ENCODE peak calls at places on chromosomes 11 and 22, in four cellular contexts. K is A549, M is DND-41, U is brain microvascular endothelial cell. L is an unnamed sample.

GRCh38 chr11:134398644-134399292 is 13.3 kb downstream of the B3GAT1 start:
- DNase-seq in U (no peak), M (no peak), K (no peak), L (no peak)

GRCh38 chr11:60005360-60005759 is 11.6 kb upstream of the OOSP4B start:
- DNase-seq in M (no peak), U (peak), K (no peak), L (no peak)

GRCh38 chr11:24234822-24235508 is 261.9 kb upstream of the LUZP2 start:
- DNase-seq in M (no peak), U (peak), K (no peak), L (no peak)

GRCh38 chr11:119363081-119363861 is 16.8 kb upstream of the MFRP start:
- DNase-seq in U (no peak), K (no peak), M (no peak), L (no peak)

GRCh38 chr11:18383388-18384156 is 10.8 kb upstream of the LDHA start:
- DNase-seq in K (peak), M (peak), U (peak), L (peak)

GRCh38 chr11:14611939-14612338 is 31.7 kb upstream of the PDE3B start:
- DNase-seq in U (no peak), M (no peak), K (no peak), L (peak)

GRCh38 chr11:66322732-66323427 is 6.0 kb upstream of the CD248 start:
- DNase-seq in M (no peak), U (no peak), K (no peak), L (no peak)

GRCh38 chr11:57513911-57514537 is 1.5 kb downstream of the SLC43A1 start:
- DNase-seq in K (no peak), U (no peak), M (no peak), L (peak)

GRCh38 chr11:64119748-64120147 is 46.2 kb downstream of the MACROD1 start:
- DNase-seq in M (no peak), K (no peak), U (no peak), L (no peak)

GRCh38 chr11:70251583-70252285 is 18.8 kb upstream of the PPFIA1 start:
- DNase-seq in K (no peak), M (no peak), U (no peak), L (no peak)

GRCh38 chr11:128518493-128519207 is 68.7 kb downstream of the ETS1 start:
- DNase-seq in K (no peak), U (no peak), M (no peak), L (no peak)

GRCh38 chr11:32297629-32298028 is 137.7 kb downstream of the WT1 start:
- DNase-seq in K (peak), U (peak), M (no peak), L (peak)

GRCh38 chr11:34977039-34977906 is 60.9 kb downstream of the PDHX start:
- DNase-seq in K (peak), M (no peak), U (peak), L (peak)

GRCh38 chr22:40183029-40183581 is 5.4 kb downstream of the TNRC6B start:
- DNase-seq in M (no peak), K (no peak), U (peak), L (peak)

GRCh38 chr11:70353329-70353728 is 45.0 kb upstream of the CTTN start:
- DNase-seq in M (no peak), U (no peak), K (no peak), L (no peak)

GRCh38 chr11:94586978-94587377 is 19.8 kb downstream of the PIWIL4 start:
- DNase-seq in K (no peak), M (no peak), U (no peak), L (no peak)

GRCh38 chr11:11748706-11749365 is 92.9 kb upstream of the USP47 start:
- DNase-seq in K (no peak), M (no peak), U (peak), L (no peak)

GRCh38 chr11:14500181-14500651 is 605 bp upstream of the COPB1 start:
- DNase-seq in M (peak), U (peak), K (peak), L (peak)

GRCh38 chr11:19220903-19221682 is 19.3 kb upstream of the CSRP3 start:
- DNase-seq in M (no peak), K (no peak), U (no peak), L (no peak)

GRCh38 chr11:9753031-9753430 is 89.2 kb downstream of the SWAP70 start:
- DNase-seq in K (no peak), U (peak), M (no peak), L (peak)

GRCh38 chr11:76653674-76654309 is 16.8 kb downstream of the LRRC32 start:
- DNase-seq in U (no peak), M (no peak), K (no peak), L (no peak)

GRCh38 chr11:116459233-116459632 is 313.6 kb downstream of the BUD13 start:
- DNase-seq in U (no peak), K (no peak), M (no peak), L (no peak)

GRCh38 chr11:116460156-116460965 is 312.4 kb downstream of the BUD13 start:
- DNase-seq in U (no peak), M (no peak), K (no peak), L (no peak)

GRCh38 chr11:116459644-116460043 is 313.1 kb downstream of the BUD13 start:
- DNase-seq in U (no peak), K (no peak), M (no peak), L (no peak)

GRCh38 chr11:116457336-116458007 is 315.3 kb downstream of the BUD13 start:
- DNase-seq in M (no peak), K (no peak), U (no peak), L (no peak)

GRCh38 chr11:116458546-116458945 is 314.2 kb downstream of the BUD13 start:
- DNase-seq in K (no peak), U (no peak), M (no peak), L (no peak)
- H3K4me3 ChIP-seq in K (no peak), U (no peak), M (no peak), L (no peak)

DNA sequence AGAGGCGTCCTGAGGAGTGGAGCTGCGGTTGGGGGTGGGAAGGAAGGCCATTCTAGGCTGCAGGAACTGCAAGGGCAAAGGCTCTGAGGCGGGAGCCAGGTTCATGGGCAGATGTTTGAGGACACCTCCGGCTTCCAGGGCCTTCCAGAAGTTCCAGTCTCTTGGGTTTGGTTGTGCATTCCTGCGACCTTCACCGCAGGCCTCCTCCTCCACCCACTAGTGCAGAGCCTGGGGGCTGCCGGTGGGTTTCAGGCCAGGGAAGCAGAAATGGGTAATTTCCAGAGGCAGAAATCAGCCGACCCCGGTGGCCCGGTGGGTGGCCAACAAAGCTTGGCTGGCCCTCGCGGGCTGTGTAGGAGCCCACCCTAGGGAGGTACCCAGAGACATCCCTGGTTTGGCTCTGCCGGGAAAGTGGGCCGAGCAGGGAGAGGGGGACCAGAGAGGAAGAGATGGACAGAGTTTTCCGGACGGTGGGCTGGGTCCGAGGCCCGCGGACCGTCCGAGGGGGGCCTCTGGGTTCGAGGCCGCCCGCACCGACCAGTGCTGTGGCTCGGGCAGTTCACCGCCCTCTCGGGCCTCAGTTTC is 388 bp upstream of the PHETA2 start:
- DNase-seq in K (no peak), U (no peak), M (no peak), L (no peak)
- H3K4me3 ChIP-seq in K (no peak), U (peak), M (no peak), L (no peak)

DNA sequence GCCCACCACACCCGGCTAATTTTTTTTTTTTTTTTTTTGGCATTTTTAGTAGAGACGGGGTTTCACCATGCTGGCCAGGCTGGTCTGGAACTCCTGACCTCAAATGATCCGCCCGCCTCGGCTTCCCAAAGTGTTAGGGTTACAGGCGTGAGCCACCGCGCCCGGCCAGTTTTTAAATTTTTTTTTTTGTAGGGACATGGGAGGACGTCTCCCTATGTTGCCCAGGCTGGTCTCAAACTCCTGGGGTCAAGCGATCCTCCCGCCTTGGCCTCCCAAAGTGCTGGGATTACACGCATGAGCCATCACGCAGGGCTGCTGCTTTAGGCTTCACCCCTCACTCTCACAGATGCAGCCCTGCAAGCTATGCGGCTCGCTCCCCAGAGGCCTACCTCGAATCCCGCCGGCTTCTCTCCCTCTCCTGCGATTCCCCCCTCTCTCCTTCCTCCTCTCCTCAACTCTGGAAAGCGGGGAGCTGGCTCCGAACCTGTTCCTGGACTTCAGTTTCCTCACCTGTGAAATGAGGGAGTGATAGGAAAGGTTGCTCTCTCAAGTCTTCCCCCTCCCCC is 926 bp downstream of the CCDC157 start:
- DNase-seq in U (no peak), M (no peak), K (no peak), L (no peak)
- H3K4me3 ChIP-seq in U (peak), M (no peak), K (peak), L (no peak)

DNA sequence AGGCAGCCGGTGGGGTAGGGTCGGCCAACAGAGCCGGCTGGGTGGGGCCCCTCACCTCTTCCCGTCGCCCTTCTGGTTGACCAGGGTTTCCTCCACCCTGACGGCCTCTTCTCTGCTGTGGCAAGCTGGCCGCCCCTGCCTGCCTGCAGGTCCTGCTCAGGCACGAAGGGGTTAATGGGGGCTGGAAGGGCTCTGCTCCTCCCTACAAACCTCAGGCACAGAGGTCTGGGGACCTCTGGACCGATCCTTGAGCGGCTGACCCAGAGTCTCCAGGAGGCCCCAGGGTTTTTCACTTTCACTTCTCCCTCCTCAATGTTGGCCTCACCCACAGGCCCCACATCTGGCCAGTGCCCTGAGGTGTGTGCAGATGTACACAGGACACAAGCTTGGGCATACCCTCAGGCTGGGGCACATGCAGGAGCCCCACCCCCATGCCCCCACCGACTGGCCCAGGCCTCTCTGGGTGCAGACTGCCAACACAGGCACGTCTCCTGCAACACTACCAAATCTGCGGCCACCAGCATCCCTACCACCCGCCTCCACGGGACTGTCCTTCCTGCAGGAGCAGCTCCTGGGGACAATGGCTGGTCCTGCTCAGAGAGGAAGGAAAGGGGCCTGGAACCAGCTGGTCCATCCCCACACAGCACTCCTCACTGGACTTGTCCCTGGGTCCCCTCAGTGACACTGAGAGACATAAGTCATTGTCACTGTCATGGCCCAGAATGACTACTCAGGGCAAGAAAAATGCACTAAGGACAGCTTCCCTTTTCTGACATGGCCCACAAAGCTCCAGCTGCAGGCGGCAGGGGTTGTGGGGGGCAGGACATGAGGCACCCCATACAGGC is 3.2 kb upstream of the TBX1 start:
- DNase-seq in U (no peak), M (no peak), K (no peak), L (peak)
- H3K4me3 ChIP-seq in U (no peak), M (no peak), K (no peak), L (no peak)